ENCODE peak calls at places on chromosomes 6 and 20, in six cellular contexts. One of them, this sample, is unnamed.

GRCh38 chr6:912871-913663 is 220.1 kb upstream of the EXOC2 start:
- DNase-seq in H9: peak; percentile 85
- DNase-seq in mesendoderm: peak; percentile 76
- DNase-seq in neuronal stem cell: peak; percentile 21
- DNase-seq in mesenchymal stem cell: peak; percentile 22
- DNase-seq in H1: peak; percentile 39
- DNase-seq in this sample: peak; percentile 47

GRCh38 chr6:33981421-33981820 is 164.5 kb downstream of the GRM4 start:
- DNase-seq in H9: peak; percentile 10
- DNase-seq in mesendoderm: no peak
- DNase-seq in neuronal stem cell: no peak
- DNase-seq in mesenchymal stem cell: no peak
- DNase-seq in H1: no peak
- DNase-seq in this sample: no peak

GRCh38 chr20:3454821-3455220 is 16.0 kb upstream of the ATRN start:
- DNase-seq in H9: no peak
- DNase-seq in mesendoderm: no peak
- DNase-seq in neuronal stem cell: no peak
- DNase-seq in mesenchymal stem cell: no peak
- DNase-seq in H1: no peak
- DNase-seq in this sample: no peak

GRCh38 chr20:47627540-47627939 is 125.9 kb downstream of the NCOA3 start:
- DNase-seq in H9: no peak
- DNase-seq in mesendoderm: no peak
- DNase-seq in neuronal stem cell: no peak
- DNase-seq in mesenchymal stem cell: no peak
- DNase-seq in H1: no peak
- DNase-seq in this sample: no peak

GRCh38 chr20:44688053-44688625 is 27.0 kb upstream of the CCN5 start:
- DNase-seq in H9: no peak
- DNase-seq in mesendoderm: no peak
- DNase-seq in neuronal stem cell: no peak
- DNase-seq in mesenchymal stem cell: no peak
- DNase-seq in H1: no peak
- DNase-seq in this sample: no peak

GRCh38 chr6:7544597-7544996 is 3.1 kb downstream of the DSP start:
- DNase-seq in H9: no peak
- DNase-seq in mesendoderm: no peak
- DNase-seq in neuronal stem cell: no peak
- DNase-seq in mesenchymal stem cell: no peak
- DNase-seq in H1: no peak
- DNase-seq in this sample: no peak

GRCh38 chr20:36645998-36646397 is at the start of gene SLA2:
- DNase-seq in H9: no peak
- DNase-seq in mesendoderm: no peak
- DNase-seq in neuronal stem cell: no peak
- DNase-seq in mesenchymal stem cell: no peak
- DNase-seq in H1: no peak
- DNase-seq in this sample: no peak

GRCh38 chr6:3227363-3228045 is at the start of gene TUBB2B:
- DNase-seq in H9: peak; percentile 94
- DNase-seq in mesendoderm: peak; percentile 96
- DNase-seq in neuronal stem cell: peak; percentile 91
- DNase-seq in mesenchymal stem cell: peak; percentile 62
- DNase-seq in H1: no peak
- DNase-seq in this sample: peak; percentile 37

GRCh38 chr20:51221791-51222408 is 199.0 kb upstream of the KCNG1 start:
- DNase-seq in H9: peak; percentile 72
- DNase-seq in mesendoderm: peak; percentile 97
- DNase-seq in neuronal stem cell: no peak
- DNase-seq in mesenchymal stem cell: peak; percentile 24
- DNase-seq in H1: peak; percentile 23
- DNase-seq in this sample: peak; percentile 68

DNA sequence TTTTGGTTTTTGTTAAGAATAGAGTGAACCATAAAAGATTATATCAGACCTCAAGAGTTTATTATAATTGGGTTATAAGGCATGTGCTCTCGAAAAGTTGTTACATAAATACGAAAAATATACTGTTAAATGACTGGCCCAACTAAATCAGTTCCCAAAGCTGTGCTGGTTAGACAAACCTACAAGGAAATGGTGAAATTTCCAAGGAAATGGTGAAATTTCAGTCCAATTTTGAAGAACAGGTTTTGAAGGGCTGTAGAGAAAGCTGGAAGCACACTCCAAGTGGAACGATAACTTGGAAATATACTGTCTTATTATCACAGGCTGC is 409 bp upstream of the TRMT11 start:
- DNase-seq in H9: no peak
- DNase-seq in mesendoderm: no peak
- DNase-seq in neuronal stem cell: no peak
- DNase-seq in mesenchymal stem cell: no peak
- DNase-seq in H1: no peak
- DNase-seq in this sample: no peak
- H2BK15ac ChIP-seq in H9: no peak overlapping the region
- H2BK15ac ChIP-seq in mesendoderm: no peak overlapping the region
- H2BK15ac ChIP-seq in neuronal stem cell: no peak overlapping the region
- H2BK15ac ChIP-seq in mesenchymal stem cell: no peak overlapping the region
- H2BK15ac ChIP-seq in H1: no peak overlapping the region
- H2BK15ac ChIP-seq in this sample: peak overlapping the region; percentile 35

DNA sequence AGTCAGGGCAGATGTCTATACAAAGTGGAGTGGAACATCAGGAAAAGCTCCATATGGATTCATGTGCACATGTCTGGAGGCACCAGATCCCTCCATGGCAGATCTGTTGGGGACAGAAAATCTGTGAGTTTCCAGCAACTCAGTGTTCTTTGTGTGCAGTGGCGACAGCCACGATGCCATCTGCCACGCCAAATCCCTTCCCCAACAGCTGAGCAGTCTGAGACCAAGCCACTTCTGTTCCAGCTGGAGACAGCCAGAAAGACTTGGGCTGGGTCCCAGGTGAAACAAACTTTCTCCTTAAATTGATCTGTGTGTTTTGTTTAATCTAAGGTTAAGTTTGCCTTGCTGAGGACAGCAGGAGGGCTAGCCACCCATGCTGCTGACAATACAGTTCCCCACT is 22.9 kb downstream of the FKBP1A start:
- DNase-seq in H9: no peak
- DNase-seq in mesendoderm: no peak
- DNase-seq in neuronal stem cell: no peak
- DNase-seq in mesenchymal stem cell: no peak
- DNase-seq in H1: no peak
- DNase-seq in this sample: no peak
- H2BK15ac ChIP-seq in H9: no peak overlapping the region
- H2BK15ac ChIP-seq in mesendoderm: no peak overlapping the region
- H2BK15ac ChIP-seq in neuronal stem cell: no peak overlapping the region
- H2BK15ac ChIP-seq in mesenchymal stem cell: no peak overlapping the region
- H2BK15ac ChIP-seq in H1: no peak overlapping the region
- H2BK15ac ChIP-seq in this sample: no peak overlapping the region

DNA sequence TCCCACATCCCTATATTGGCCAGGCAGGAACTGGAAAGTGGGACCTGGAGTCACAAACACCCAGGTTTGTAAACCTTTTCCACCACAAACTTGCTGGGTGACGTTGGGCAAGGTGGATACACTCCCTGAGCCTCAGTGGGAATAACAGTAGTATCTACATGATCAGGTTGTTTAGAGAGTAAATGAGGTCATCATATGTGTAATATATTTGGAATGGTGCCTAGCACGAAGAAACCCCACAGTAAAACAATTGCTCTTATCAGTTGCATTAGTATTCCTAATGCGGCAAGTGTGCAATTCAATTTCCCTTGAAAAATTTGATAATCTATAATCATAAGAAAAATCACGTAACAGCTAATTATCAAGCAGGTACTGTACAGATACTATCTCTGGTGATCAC is 51.9 kb downstream of the HIVEP2 start:
- DNase-seq in H9: no peak
- DNase-seq in mesendoderm: no peak
- DNase-seq in neuronal stem cell: no peak
- DNase-seq in mesenchymal stem cell: peak; percentile 62
- DNase-seq in H1: no peak
- DNase-seq in this sample: peak; percentile 86
- H2BK15ac ChIP-seq in H9: no peak overlapping the region
- H2BK15ac ChIP-seq in mesendoderm: no peak overlapping the region
- H2BK15ac ChIP-seq in neuronal stem cell: no peak overlapping the region
- H2BK15ac ChIP-seq in mesenchymal stem cell: no peak overlapping the region
- H2BK15ac ChIP-seq in H1: no peak overlapping the region
- H2BK15ac ChIP-seq in this sample: no peak overlapping the region

GRCh38 chr6:125558451-125558850 is 191.0 kb upstream of the HEY2 start:
- DNase-seq in H9: no peak
- DNase-seq in mesendoderm: peak; percentile 19
- DNase-seq in neuronal stem cell: peak; percentile 73
- DNase-seq in mesenchymal stem cell: no peak
- DNase-seq in H1: no peak
- DNase-seq in this sample: no peak

GRCh38 chr6:125554456-125554855 is 195.0 kb upstream of the HEY2 start:
- DNase-seq in H9: no peak
- DNase-seq in mesendoderm: no peak
- DNase-seq in neuronal stem cell: no peak
- DNase-seq in mesenchymal stem cell: no peak
- DNase-seq in H1: no peak
- DNase-seq in this sample: no peak

DNA sequence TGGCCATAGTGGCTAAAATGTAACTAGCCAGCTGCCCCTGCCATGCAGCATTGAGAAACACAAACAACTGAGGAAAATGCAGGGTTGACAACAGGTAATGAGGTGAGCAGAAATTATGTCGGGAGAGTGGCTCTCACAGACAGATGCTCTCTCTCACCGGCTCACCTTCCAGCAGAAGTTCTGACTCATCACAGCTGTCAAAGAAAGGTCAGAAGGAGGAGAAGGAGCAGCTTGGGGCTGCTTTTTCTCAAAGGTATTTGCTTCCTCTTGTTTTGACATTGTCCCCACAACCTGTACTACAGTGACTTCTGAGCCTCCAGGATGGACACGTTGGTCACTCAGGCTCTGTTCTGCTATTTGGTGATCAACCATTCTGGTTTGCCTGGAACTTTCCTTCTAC is 190.5 kb upstream of the HEY2 start:
- DNase-seq in H9: no peak
- DNase-seq in mesendoderm: peak; percentile 48
- DNase-seq in neuronal stem cell: no peak
- DNase-seq in mesenchymal stem cell: no peak
- DNase-seq in H1: no peak
- DNase-seq in this sample: no peak
- H2BK15ac ChIP-seq in H9: no peak overlapping the region
- H2BK15ac ChIP-seq in mesendoderm: no peak overlapping the region
- H2BK15ac ChIP-seq in neuronal stem cell: no peak overlapping the region
- H2BK15ac ChIP-seq in mesenchymal stem cell: no peak overlapping the region
- H2BK15ac ChIP-seq in H1: no peak overlapping the region
- H2BK15ac ChIP-seq in this sample: no peak overlapping the region

GRCh38 chr6:11964729-11965128 is 47.4 kb upstream of the HIVEP1 start:
- DNase-seq in H9: no peak
- DNase-seq in mesendoderm: no peak
- DNase-seq in neuronal stem cell: no peak
- DNase-seq in mesenchymal stem cell: no peak
- DNase-seq in H1: no peak
- DNase-seq in this sample: no peak
- H2BK15ac ChIP-seq in H9: no peak overlapping the region
- H2BK15ac ChIP-seq in mesendoderm: no peak overlapping the region
- H2BK15ac ChIP-seq in neuronal stem cell: no peak overlapping the region
- H2BK15ac ChIP-seq in mesenchymal stem cell: no peak overlapping the region
- H2BK15ac ChIP-seq in H1: no peak overlapping the region
- H2BK15ac ChIP-seq in this sample: no peak overlapping the region

GRCh38 chr20:7355056-7355455 is 585.2 kb downstream of the HAO1 start:
- DNase-seq in H9: no peak
- DNase-seq in mesendoderm: no peak
- DNase-seq in neuronal stem cell: no peak
- DNase-seq in mesenchymal stem cell: no peak
- DNase-seq in H1: no peak
- DNase-seq in this sample: no peak

GRCh38 chr20:7346562-7346961 is 579.1 kb downstream of the BMP2 start:
- DNase-seq in H9: no peak
- DNase-seq in mesendoderm: no peak
- DNase-seq in neuronal stem cell: no peak
- DNase-seq in mesenchymal stem cell: no peak
- DNase-seq in H1: no peak
- DNase-seq in this sample: no peak

GRCh38 chr20:7347409-7347808 is 579.9 kb downstream of the BMP2 start:
- DNase-seq in H9: no peak
- DNase-seq in mesendoderm: no peak
- DNase-seq in neuronal stem cell: no peak
- DNase-seq in mesenchymal stem cell: no peak
- DNase-seq in H1: no peak
- DNase-seq in this sample: no peak

GRCh38 chr20:7348253-7348652 is 580.8 kb downstream of the BMP2 start:
- DNase-seq in H9: no peak
- DNase-seq in mesendoderm: peak; percentile 9
- DNase-seq in neuronal stem cell: no peak
- DNase-seq in mesenchymal stem cell: no peak
- DNase-seq in H1: no peak
- DNase-seq in this sample: no peak

GRCh38 chr20:7352165-7352564 is 584.7 kb downstream of the BMP2 start:
- DNase-seq in H9: no peak
- DNase-seq in mesendoderm: no peak
- DNase-seq in neuronal stem cell: no peak
- DNase-seq in mesenchymal stem cell: no peak
- DNase-seq in H1: no peak
- DNase-seq in this sample: no peak
- H2BK15ac ChIP-seq in H9: no peak overlapping the region
- H2BK15ac ChIP-seq in mesendoderm: no peak overlapping the region
- H2BK15ac ChIP-seq in neuronal stem cell: no peak overlapping the region
- H2BK15ac ChIP-seq in mesenchymal stem cell: no peak overlapping the region
- H2BK15ac ChIP-seq in H1: no peak overlapping the region
- H2BK15ac ChIP-seq in this sample: no peak overlapping the region

DNA sequence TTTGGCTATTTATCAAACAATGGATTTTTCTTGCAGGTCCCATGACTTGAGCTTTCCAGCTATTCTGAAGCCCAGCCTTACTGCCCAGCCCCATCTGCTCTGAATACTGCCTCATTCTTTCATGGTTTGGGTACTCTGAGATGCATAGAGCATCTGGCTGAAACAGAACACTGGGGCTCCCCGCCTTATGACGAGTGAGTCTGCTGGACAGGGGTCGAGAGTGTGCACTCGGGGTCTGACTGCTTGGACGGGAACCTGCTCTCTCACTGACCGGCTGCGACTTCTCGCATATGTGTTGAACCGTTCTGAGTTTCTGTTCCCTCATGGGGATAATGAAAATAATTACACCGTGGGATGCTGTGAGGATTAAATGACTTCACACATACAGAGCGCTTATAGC is 59.4 kb upstream of the MPC1 start:
- DNase-seq in H9: no peak
- DNase-seq in mesendoderm: no peak
- DNase-seq in neuronal stem cell: no peak
- DNase-seq in mesenchymal stem cell: no peak
- DNase-seq in H1: no peak
- DNase-seq in this sample: no peak
- H2BK15ac ChIP-seq in H9: no peak overlapping the region
- H2BK15ac ChIP-seq in mesendoderm: no peak overlapping the region
- H2BK15ac ChIP-seq in neuronal stem cell: no peak overlapping the region
- H2BK15ac ChIP-seq in mesenchymal stem cell: no peak overlapping the region
- H2BK15ac ChIP-seq in H1: no peak overlapping the region
- H2BK15ac ChIP-seq in this sample: no peak overlapping the region

DNA sequence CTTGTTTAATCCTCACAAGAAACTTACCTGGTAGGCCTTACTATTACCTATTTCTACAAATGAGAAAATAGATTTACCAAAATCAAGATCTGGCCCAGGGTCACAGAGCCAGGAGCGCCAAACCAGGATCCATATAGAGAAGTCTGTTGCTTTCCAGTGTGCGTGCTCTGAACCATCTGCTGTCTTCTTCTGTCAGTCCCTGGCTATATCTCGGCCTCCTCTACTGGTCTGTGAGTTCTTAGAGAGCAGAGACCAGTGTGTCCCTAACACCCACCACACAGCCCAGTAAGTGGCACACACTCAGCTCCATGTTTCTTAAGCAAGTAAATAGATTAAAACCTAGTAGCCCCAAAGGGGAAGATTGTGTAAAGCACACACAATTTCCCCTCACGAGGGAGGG is 18.9 kb upstream of the ENPP5 start:
- DNase-seq in H9: no peak
- DNase-seq in mesendoderm: no peak
- DNase-seq in neuronal stem cell: no peak
- DNase-seq in mesenchymal stem cell: no peak
- DNase-seq in H1: no peak
- DNase-seq in this sample: no peak
- H2BK15ac ChIP-seq in H9: no peak overlapping the region
- H2BK15ac ChIP-seq in mesendoderm: no peak overlapping the region
- H2BK15ac ChIP-seq in neuronal stem cell: no peak overlapping the region
- H2BK15ac ChIP-seq in mesenchymal stem cell: no peak overlapping the region
- H2BK15ac ChIP-seq in H1: no peak overlapping the region
- H2BK15ac ChIP-seq in this sample: no peak overlapping the region